ENCODE peak calls at places on chromosomes 7 and 10, in seven cellular contexts. One of them, this sample, is unnamed.

GRCh38 chr10:74334221-74334620 is 183.2 kb downstream of the ADK start:
- DNase-seq in stimulated activated CD4-positive, alpha-beta T cell treated with anti-CD3 and anti-CD28 coated beads, Interleukin-12 subunit alpha, Interleukin-12 subunit beta, amount 100 ng/mL, for 48 hours: no peak
- DNase-seq in activated T-cell treated with anti-CD3 and anti-CD28 coated beads for 48 hours: no peak
- DNase-seq in activated CD4-positive, alpha-beta T cell treated with anti-CD3 and anti-CD28 coated beads for 4 hours: no peak
- DNase-seq in stimulated activated naive CD4-positive, alpha-beta T cell: no peak
- DNase-seq in foreskin fibroblast: no peak
- DNase-seq in GM12865: no peak
- DNase-seq in this sample: no peak

GRCh38 chr7:96786261-96786997 is 76.8 kb upstream of the SEM1 start:
- DNase-seq in stimulated activated CD4-positive, alpha-beta T cell treated with anti-CD3 and anti-CD28 coated beads, Interleukin-12 subunit alpha, Interleukin-12 subunit beta, amount 100 ng/mL, for 48 hours: no peak
- DNase-seq in activated T-cell treated with anti-CD3 and anti-CD28 coated beads for 48 hours: no peak
- DNase-seq in activated CD4-positive, alpha-beta T cell treated with anti-CD3 and anti-CD28 coated beads for 4 hours: no peak
- DNase-seq in stimulated activated naive CD4-positive, alpha-beta T cell: no peak
- DNase-seq in foreskin fibroblast: no peak
- DNase-seq in GM12865: no peak
- DNase-seq in this sample: no peak

GRCh38 chr7:43302211-43302711 is 189.8 kb downstream of the HECW1 start:
- DNase-seq in stimulated activated CD4-positive, alpha-beta T cell treated with anti-CD3 and anti-CD28 coated beads, Interleukin-12 subunit alpha, Interleukin-12 subunit beta, amount 100 ng/mL, for 48 hours: no peak
- DNase-seq in activated T-cell treated with anti-CD3 and anti-CD28 coated beads for 48 hours: peak; percentile 27
- DNase-seq in activated CD4-positive, alpha-beta T cell treated with anti-CD3 and anti-CD28 coated beads for 4 hours: no peak
- DNase-seq in stimulated activated naive CD4-positive, alpha-beta T cell: no peak
- DNase-seq in foreskin fibroblast: peak; percentile 51
- DNase-seq in GM12865: no peak
- DNase-seq in this sample: no peak

GRCh38 chr10:6133331-6134098 is 44.7 kb downstream of the RBM17 start:
- DNase-seq in stimulated activated CD4-positive, alpha-beta T cell treated with anti-CD3 and anti-CD28 coated beads, Interleukin-12 subunit alpha, Interleukin-12 subunit beta, amount 100 ng/mL, for 48 hours: no peak
- DNase-seq in activated T-cell treated with anti-CD3 and anti-CD28 coated beads for 48 hours: no peak
- DNase-seq in activated CD4-positive, alpha-beta T cell treated with anti-CD3 and anti-CD28 coated beads for 4 hours: no peak
- DNase-seq in stimulated activated naive CD4-positive, alpha-beta T cell: no peak
- DNase-seq in foreskin fibroblast: no peak
- DNase-seq in GM12865: no peak
- DNase-seq in this sample: no peak

GRCh38 chr10:35693800-35694199 is 51.7 kb upstream of the FZD8 start:
- DNase-seq in stimulated activated CD4-positive, alpha-beta T cell treated with anti-CD3 and anti-CD28 coated beads, Interleukin-12 subunit alpha, Interleukin-12 subunit beta, amount 100 ng/mL, for 48 hours: no peak
- DNase-seq in activated T-cell treated with anti-CD3 and anti-CD28 coated beads for 48 hours: no peak
- DNase-seq in activated CD4-positive, alpha-beta T cell treated with anti-CD3 and anti-CD28 coated beads for 4 hours: no peak
- DNase-seq in stimulated activated naive CD4-positive, alpha-beta T cell: no peak
- DNase-seq in foreskin fibroblast: no peak
- DNase-seq in GM12865: no peak
- DNase-seq in this sample: no peak

GRCh38 chr7:95066736-95067530 is 159.5 kb downstream of the PPP1R9A start:
- DNase-seq in stimulated activated CD4-positive, alpha-beta T cell treated with anti-CD3 and anti-CD28 coated beads, Interleukin-12 subunit alpha, Interleukin-12 subunit beta, amount 100 ng/mL, for 48 hours: no peak
- DNase-seq in activated T-cell treated with anti-CD3 and anti-CD28 coated beads for 48 hours: no peak
- DNase-seq in activated CD4-positive, alpha-beta T cell treated with anti-CD3 and anti-CD28 coated beads for 4 hours: no peak
- DNase-seq in stimulated activated naive CD4-positive, alpha-beta T cell: no peak
- DNase-seq in foreskin fibroblast: peak; percentile 19
- DNase-seq in GM12865: no peak
- DNase-seq in this sample: no peak

GRCh38 chr7:150375662-150376521 is 3.2 kb upstream of the ZNF775 start:
- DNase-seq in stimulated activated CD4-positive, alpha-beta T cell treated with anti-CD3 and anti-CD28 coated beads, Interleukin-12 subunit alpha, Interleukin-12 subunit beta, amount 100 ng/mL, for 48 hours: peak; percentile 33
- DNase-seq in activated T-cell treated with anti-CD3 and anti-CD28 coated beads for 48 hours: no peak
- DNase-seq in activated CD4-positive, alpha-beta T cell treated with anti-CD3 and anti-CD28 coated beads for 4 hours: peak; percentile 63
- DNase-seq in stimulated activated naive CD4-positive, alpha-beta T cell: peak; percentile 15
- DNase-seq in foreskin fibroblast: no peak
- DNase-seq in GM12865: peak; percentile 70
- DNase-seq in this sample: no peak

GRCh38 chr7:88539977-88540376 is 219.5 kb upstream of the ZNF804B start:
- DNase-seq in stimulated activated CD4-positive, alpha-beta T cell treated with anti-CD3 and anti-CD28 coated beads, Interleukin-12 subunit alpha, Interleukin-12 subunit beta, amount 100 ng/mL, for 48 hours: no peak
- DNase-seq in activated T-cell treated with anti-CD3 and anti-CD28 coated beads for 48 hours: no peak
- DNase-seq in activated CD4-positive, alpha-beta T cell treated with anti-CD3 and anti-CD28 coated beads for 4 hours: no peak
- DNase-seq in stimulated activated naive CD4-positive, alpha-beta T cell: no peak
- DNase-seq in foreskin fibroblast: no peak
- DNase-seq in GM12865: no peak
- DNase-seq in this sample: no peak

GRCh38 chr7:129986600-129986999 is 33.8 kb upstream of the UBE2H start:
- DNase-seq in stimulated activated CD4-positive, alpha-beta T cell treated with anti-CD3 and anti-CD28 coated beads, Interleukin-12 subunit alpha, Interleukin-12 subunit beta, amount 100 ng/mL, for 48 hours: no peak
- DNase-seq in activated T-cell treated with anti-CD3 and anti-CD28 coated beads for 48 hours: no peak
- DNase-seq in activated CD4-positive, alpha-beta T cell treated with anti-CD3 and anti-CD28 coated beads for 4 hours: no peak
- DNase-seq in stimulated activated naive CD4-positive, alpha-beta T cell: no peak
- DNase-seq in foreskin fibroblast: no peak
- DNase-seq in GM12865: no peak
- DNase-seq in this sample: no peak

This sample was measured in dorsolateral prefrontal cortex.